ENCODE peak calls at places on chromosome 22, in six cellular contexts. O is stomach, T is H1, R is SK-N-SH, C is ovary, D is HepG2. X is an unnamed sample.

GRCh38 chr22:49268924-49269323 is 558.7 kb downstream of the BRD1 start:
- DNase-seq in O (peak), T (no peak), R (no peak), C (no peak), D (no peak), X (no peak)

GRCh38 chr22:39943941-39944624 is 16.1 kb upstream of the TMA7B start:
- DNase-seq in O (no peak), T (no peak), R (no peak), C (no peak), D (no peak), X (no peak)

GRCh38 chr22:49183826-49184216 is 643.9 kb downstream of the BRD1 start:
- DNase-seq in O (no peak), T (no peak), R (no peak), C (no peak), D (no peak), X (no peak)

GRCh38 chr22:47138898-47139789 is 376.7 kb downstream of the TBC1D22A start:
- DNase-seq in O (no peak), T (no peak), R (no peak), C (no peak), D (no peak), X (no peak)

GRCh38 chr22:42172385-42173172 is 42.0 kb upstream of the CYP2D6 start:
- DNase-seq in O (no peak), T (no peak), R (peak), C (no peak), D (peak), X (no peak)

GRCh38 chr22:42356547-42356946 is 75.7 kb downstream of the NFAM1 start:
- DNase-seq in O (no peak), T (no peak), R (no peak), C (no peak), D (no peak), X (no peak)

GRCh38 chr22:29443861-29444431 is 5.6 kb downstream of the RFPL1 start:
- DNase-seq in O (no peak), T (no peak), R (no peak), C (no peak), D (no peak), X (no peak)

GRCh38 chr22:48568736-48569330 is 1258.8 kb downstream of the BRD1 start:
- DNase-seq in O (no peak), T (no peak), R (no peak), C (no peak), D (no peak), X (no peak)

GRCh38 chr22:26648761-26649363 is 8.5 kb upstream of the MIAT start:
- DNase-seq in O (no peak), T (no peak), R (peak), C (no peak), D (no peak), X (no peak)

GRCh38 chr22:47397673-47398072 is 635.2 kb downstream of the TBC1D22A start:
- DNase-seq in O (no peak), T (no peak), R (no peak), C (no peak), D (no peak), X (no peak)

GRCh38 chr22:32744560-32744959 is 56.9 kb upstream of the TIMP3 start:
- DNase-seq in O (no peak), T (no peak), R (no peak), C (no peak), D (no peak), X (no peak)

GRCh38 chr22:42960146-42960509 is 54.8 kb downstream of the PACSIN2 start:
- DNase-seq in O (no peak), T (no peak), R (no peak), C (no peak), D (peak), X (no peak)

GRCh38 chr22:29194269-29194668 is 11.4 kb upstream of the EMID1 start:
- DNase-seq in O (no peak), T (no peak), R (no peak), C (no peak), D (no peak), X (no peak)

GRCh38 chr22:19880786-19881569 is 26.3 kb upstream of the GNB1L start:
- DNase-seq in O (no peak), T (peak), R (peak), C (peak), D (peak), X (peak)

GRCh38 chr22:42269407-42270177 is 861 bp downstream of the TCF20 start:
- DNase-seq in O (peak), T (no peak), R (peak), C (peak), D (peak), X (peak)

DNA sequence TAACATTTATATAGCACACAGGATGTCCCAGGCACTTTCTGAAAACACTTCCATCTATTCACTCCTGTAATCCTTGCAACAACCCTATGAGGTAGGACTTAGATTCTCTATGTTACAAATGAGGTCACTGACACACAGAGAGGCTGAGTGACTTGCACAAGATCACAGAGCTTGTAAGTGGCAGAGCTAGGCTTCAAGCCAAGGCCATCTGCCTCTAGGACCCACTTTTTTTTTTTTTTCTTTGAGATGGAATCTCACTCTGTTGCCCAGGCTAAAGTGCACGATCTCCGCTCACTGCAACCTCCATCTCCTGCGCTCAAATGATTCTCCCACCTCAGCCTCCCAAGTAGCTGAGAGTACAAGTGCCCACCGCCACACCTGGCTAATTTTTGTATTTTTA is 18.4 kb upstream of the MYH9 start:
- DNase-seq in O (no peak), T (no peak), R (no peak), C (no peak), D (no peak), X (no peak)
- H3K27ac ChIP-seq in O (no peak), T (no peak), R (no peak), C (no peak), D (no peak), X (no peak)

DNA sequence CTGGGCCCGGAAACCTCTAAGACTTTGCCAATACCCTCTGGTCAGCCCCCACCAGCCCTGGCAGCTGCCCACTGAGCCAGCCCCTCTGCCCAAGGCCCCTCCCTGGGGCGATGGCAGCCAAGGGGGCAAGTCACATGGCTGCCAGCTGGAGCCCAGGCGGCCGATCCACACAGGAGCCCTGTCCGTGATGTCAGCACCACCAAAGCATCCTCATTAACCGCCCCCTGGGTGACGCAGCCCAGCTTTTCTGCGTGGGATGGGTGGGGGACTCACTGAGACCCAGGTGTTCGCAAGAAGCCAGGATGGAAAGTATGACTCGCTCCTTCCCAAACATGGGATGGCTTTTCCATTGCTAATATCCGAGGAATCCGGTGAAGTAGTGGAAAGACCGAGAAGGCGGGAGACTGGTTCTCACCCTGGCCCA is 46.6 kb upstream of the WNT7B start:
- DNase-seq in O (no peak), T (no peak), R (no peak), C (peak), D (no peak), X (peak)
- TF ChIP-seq EP300 in O (peak), T (no peak), R (no peak), C (no peak), D (no peak), X (no peak)

DNA sequence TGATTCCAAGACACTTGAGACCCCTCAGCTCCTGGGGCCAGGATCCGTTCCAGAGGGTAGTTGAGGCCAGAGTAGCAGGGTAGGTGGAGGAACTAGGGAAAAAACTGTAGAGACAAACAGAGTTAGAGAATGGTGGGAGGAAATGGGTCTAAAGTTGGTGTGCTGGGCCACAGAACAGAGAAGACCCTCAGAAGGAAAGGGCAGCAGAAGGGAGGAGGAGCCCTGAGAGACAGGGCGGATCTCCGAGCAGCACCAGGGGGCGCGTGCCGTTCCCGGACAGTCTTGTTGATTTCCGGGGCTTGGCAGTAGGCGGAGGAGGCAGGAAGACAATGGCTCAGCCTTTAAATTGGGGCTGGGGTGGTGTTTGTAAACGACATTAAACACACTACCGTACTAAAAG is 2.4 kb upstream of the CECR2 start:
- DNase-seq in O (no peak), T (no peak), R (peak), C (peak), D (no peak), X (peak)
- TF ChIP-seq CTCF in O (no peak), T (peak), R (no peak), C (no peak), D (no peak), X (no peak)

GRCh38 chr22:44090571-44090905 is 66.4 kb downstream of the PARVB start:
- DNase-seq in O (no peak), T (no peak), R (no peak), C (no peak), D (no peak), X (peak)

GRCh38 chr22:44089717-44090570 is 65.8 kb downstream of the PARVB start:
- DNase-seq in O (no peak), T (no peak), R (no peak), C (no peak), D (no peak), X (peak)

GRCh38 chr22:44092636-44093220 is 68.6 kb downstream of the PARVB start:
- DNase-seq in O (no peak), T (no peak), R (no peak), C (no peak), D (peak), X (peak)

GRCh38 chr22:44091751-44092150 is 67.6 kb downstream of the PARVB start:
- DNase-seq in O (no peak), T (no peak), R (no peak), C (no peak), D (no peak), X (peak)

GRCh38 chr22:44091021-44091721 is 67.1 kb downstream of the PARVB start:
- DNase-seq in O (no peak), T (no peak), R (peak), C (no peak), D (peak), X (peak)
- H3K27ac ChIP-seq in O (no peak), T (no peak), R (no peak), C (no peak), D (no peak), X (no peak)

GRCh38 chr22:17927062-17927461 is 97.3 kb downstream of the MICAL3 start:
- DNase-seq in O (no peak), T (no peak), R (no peak), C (no peak), D (no peak), X (no peak)

GRCh38 chr22:17926516-17926915 is 97.8 kb downstream of the MICAL3 start:
- DNase-seq in O (peak), T (no peak), R (no peak), C (no peak), D (no peak), X (no peak)

GRCh38 chr22:17924076-17924475 is 100.3 kb downstream of the MICAL3 start:
- DNase-seq in O (no peak), T (no peak), R (no peak), C (no peak), D (no peak), X (no peak)

GRCh38 chr22:17922925-17923898 is 101.1 kb downstream of the MICAL3 start:
- DNase-seq in O (no peak), T (no peak), R (no peak), C (no peak), D (no peak), X (no peak)

DNA sequence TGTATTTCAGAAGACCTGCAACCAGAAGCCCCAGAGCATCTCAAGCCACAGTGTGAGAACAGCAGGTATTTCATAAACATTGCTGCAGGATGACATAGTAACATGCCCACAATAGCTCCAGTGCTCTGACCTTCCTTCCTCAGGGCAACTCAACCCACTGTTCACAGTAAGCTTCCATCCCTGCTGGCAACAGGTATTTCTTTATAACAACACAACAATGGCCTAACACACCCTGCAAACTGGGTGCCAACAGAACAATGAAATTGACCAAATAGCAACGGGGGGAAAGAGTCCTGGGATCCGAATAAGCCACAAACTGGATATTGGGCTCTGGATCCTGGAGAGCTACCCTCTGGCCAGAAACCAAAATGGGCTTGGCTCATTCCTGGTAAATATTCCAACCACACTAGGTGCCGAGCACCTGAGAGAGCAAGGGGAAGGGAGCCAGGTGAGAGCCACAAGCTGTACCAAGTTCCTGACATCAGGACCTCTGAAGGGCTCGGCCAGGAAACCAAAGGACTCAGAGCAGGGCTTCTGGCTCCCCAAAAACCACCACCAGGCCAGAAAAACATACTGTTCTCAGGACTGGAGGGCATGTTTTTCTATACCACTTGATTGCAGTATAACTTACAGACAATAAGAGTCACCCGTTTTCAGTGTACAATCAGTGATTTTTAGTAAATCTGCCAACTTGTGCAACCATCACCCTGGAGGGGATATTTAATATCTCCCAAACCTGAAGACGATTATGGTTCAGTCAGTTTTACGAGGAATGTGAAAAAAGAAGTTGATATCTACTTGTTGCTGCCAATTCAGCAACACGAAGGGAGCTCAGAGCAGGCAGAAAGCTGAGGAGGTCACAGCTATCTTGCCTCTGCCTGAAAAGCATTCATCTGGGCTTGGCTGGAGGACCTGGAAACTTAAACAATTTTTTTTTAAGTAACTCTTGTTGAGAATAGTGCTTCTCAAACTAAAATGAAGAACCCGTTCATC is 99.3 kb downstream of the MICAL3 start:
- DNase-seq in O (peak), T (no peak), R (no peak), C (no peak), D (no peak), X (no peak)
- TF ChIP-seq EP300 in O (no peak), T (no peak), R (no peak), C (no peak), D (no peak), X (no peak)

DNA sequence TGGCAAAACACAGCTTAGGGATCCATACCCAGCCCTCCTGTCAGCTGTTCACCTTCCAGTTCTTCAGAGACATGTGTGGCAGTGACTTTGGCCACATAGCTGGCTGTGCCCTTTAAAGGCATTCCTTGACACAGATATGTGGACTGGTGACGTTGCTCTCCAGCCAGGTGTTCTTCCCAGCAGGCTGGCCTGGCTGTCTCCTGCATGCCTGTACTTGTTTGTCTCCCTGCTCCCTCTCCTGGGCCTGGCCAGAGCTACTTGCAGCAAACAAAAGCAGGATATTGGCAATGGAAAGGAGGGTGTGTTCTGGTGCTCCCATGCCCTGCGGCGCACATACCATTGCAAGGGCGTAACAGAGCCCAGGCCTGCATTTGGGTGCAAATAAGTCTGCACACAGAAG is 38.3 kb downstream of the PIK3IP1 start:
- DNase-seq in O (peak), T (no peak), R (no peak), C (no peak), D (peak), X (peak)
- TF ChIP-seq CTCF in O (no peak), T (no peak), R (no peak), C (no peak), D (no peak), X (no peak)

GRCh38 chr22:50671641-50672040 is 982 bp upstream of the SHANK3 start:
- DNase-seq in O (no peak), T (no peak), R (no peak), C (no peak), D (no peak), X (no peak)

GRCh38 chr22:50673231-50674126 is 856 bp downstream of the SHANK3 start:
- DNase-seq in O (no peak), T (no peak), R (peak), C (no peak), D (no peak), X (no peak)

GRCh38 chr22:50674127-50674493 is 1.5 kb downstream of the SHANK3 start:
- DNase-seq in O (no peak), T (no peak), R (peak), C (no peak), D (no peak), X (no peak)

GRCh38 chr22:50672041-50672440 is 582 bp upstream of the SHANK3 start:
- DNase-seq in O (no peak), T (no peak), R (no peak), C (no peak), D (no peak), X (no peak)

GRCh38 chr22:50672471-50673230 is at the start of gene SHANK3:
- DNase-seq in O (no peak), T (no peak), R (peak), C (no peak), D (no peak), X (peak)
- H3K27ac ChIP-seq in O (peak), T (no peak), R (no peak), C (no peak), D (no peak), X (peak)

DNA sequence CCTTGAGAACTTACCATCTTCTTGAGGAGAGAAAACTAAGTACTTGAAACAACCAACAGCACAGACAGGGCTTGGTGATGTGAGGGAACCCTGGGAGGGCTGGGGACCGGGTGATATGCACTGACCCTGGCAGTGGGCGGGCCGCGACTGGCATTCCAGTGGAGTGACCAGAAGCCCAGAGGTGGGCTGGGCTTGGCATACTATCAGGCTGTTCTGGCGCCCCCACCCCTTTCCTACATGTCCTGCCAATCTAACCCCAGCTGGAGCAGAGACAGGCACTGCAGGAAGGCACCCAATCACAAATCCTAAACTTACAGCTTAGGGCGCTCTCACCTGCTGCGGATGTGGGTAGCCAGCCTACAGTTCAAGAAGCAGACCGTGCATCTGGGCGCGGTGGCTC is 54.0 kb upstream of the GCAT start:
- DNase-seq in O (no peak), T (no peak), R (no peak), C (no peak), D (no peak), X (no peak)
- TF ChIP-seq EP300 in O (no peak), T (no peak), R (no peak), C (no peak), D (no peak), X (no peak)

GRCh38 chr22:24995649-24996180 is 43.2 kb downstream of the KIAA1671 start:
- DNase-seq in O (no peak), T (no peak), R (no peak), C (no peak), D (no peak), X (no peak)

GRCh38 chr22:24996420-24996952 is 44.0 kb downstream of the KIAA1671 start:
- DNase-seq in O (no peak), T (peak), R (peak), C (no peak), D (no peak), X (no peak)

GRCh38 chr22:24992946-24993345 is 40.4 kb downstream of the KIAA1671 start:
- DNase-seq in O (no peak), T (no peak), R (no peak), C (no peak), D (no peak), X (no peak)

GRCh38 chr22:24997023-24997422 is 44.5 kb downstream of the KIAA1671 start:
- DNase-seq in O (no peak), T (no peak), R (no peak), C (no peak), D (no peak), X (no peak)

GRCh38 chr22:24994070-24994763 is 41.7 kb downstream of the KIAA1671 start:
- DNase-seq in O (peak), T (no peak), R (no peak), C (no peak), D (no peak), X (no peak)
- TF ChIP-seq CTCF in O (no peak), T (peak), R (no peak), C (no peak), D (peak), X (no peak)